ENCODE peak calls at places on chromosomes 13 and 19, in four cellular contexts. D is K562, Y is GM12878, H is HepG2. O is an unnamed sample.

GRCh38 chr13:95185851-95186250 is 115.4 kb downstream of the ABCC4 start:
- DNase-seq in H (no peak), Y (no peak), D (no peak), O (no peak)

GRCh38 chr19:13906525-13906904 is 514 bp downstream of the CC2D1A start:
- DNase-seq in H (peak), D (peak), Y (no peak), O (no peak)

GRCh38 chr13:106701810-106702341 is 133.9 kb upstream of the ARGLU1 start:
- DNase-seq in D (no peak), Y (no peak), H (no peak), O (peak)

GRCh38 chr19:4686700-4687099 is 16.6 kb upstream of the MYDGF start:
- DNase-seq in Y (no peak), H (no peak), D (no peak), O (no peak)

GRCh38 chr13:111909971-111910671 is 156.8 kb upstream of the SOX1 start:
- DNase-seq in H (no peak), Y (no peak), D (no peak), O (no peak)

GRCh38 chr13:100610399-100611347 is 22.1 kb upstream of the GGACT start:
- DNase-seq in H (no peak), D (no peak), Y (peak), O (no peak)

GRCh38 chr13:102788683-102789082 is 10.1 kb downstream of the POGLUT2 start:
- DNase-seq in H (no peak), D (no peak), Y (no peak), O (no peak)

GRCh38 chr13:108020027-108020426 is 195.3 kb downstream of the LIG4 start:
- DNase-seq in H (no peak), Y (no peak), D (no peak), O (no peak)

GRCh38 chr13:113407531-113408393 is 43.8 kb upstream of the GRTP1 start:
- DNase-seq in D (no peak), Y (no peak), H (no peak), O (no peak)

GRCh38 chr13:53285896-53286430 is 257.4 kb downstream of the OLFM4 start:
- DNase-seq in Y (no peak), D (no peak), H (no peak), O (no peak)

GRCh38 chr19:44745386-44745831 is 3.1 kb upstream of the BCL3 start:
- DNase-seq in H (no peak), D (peak), Y (no peak), O (no peak)

GRCh38 chr19:17530586-17530985 is 19.1 kb downstream of the PGLS start:
- DNase-seq in H (peak), Y (no peak), D (no peak), O (no peak)

GRCh38 chr13:112790735-112791641 is 101.2 kb downstream of the ATP11A start:
- DNase-seq in D (no peak), H (no peak), Y (no peak), O (no peak)

GRCh38 chr19:12202250-12202649 is 39.4 kb downstream of the ZNF136 start:
- DNase-seq in H (peak), Y (no peak), D (peak), O (no peak)
- TF ChIP-seq POLR2AphosphoS5 in H (no peak), Y (no peak), D (no peak), O (no peak)

GRCh38 chr19:16385296-16385695 is 60.7 kb downstream of the KLF2 start:
- DNase-seq in Y (no peak), H (no peak), D (no peak), O (no peak)
- TF ChIP-seq MYC in Y (no peak), H (no peak), D (no peak), O (no peak)

DNA sequence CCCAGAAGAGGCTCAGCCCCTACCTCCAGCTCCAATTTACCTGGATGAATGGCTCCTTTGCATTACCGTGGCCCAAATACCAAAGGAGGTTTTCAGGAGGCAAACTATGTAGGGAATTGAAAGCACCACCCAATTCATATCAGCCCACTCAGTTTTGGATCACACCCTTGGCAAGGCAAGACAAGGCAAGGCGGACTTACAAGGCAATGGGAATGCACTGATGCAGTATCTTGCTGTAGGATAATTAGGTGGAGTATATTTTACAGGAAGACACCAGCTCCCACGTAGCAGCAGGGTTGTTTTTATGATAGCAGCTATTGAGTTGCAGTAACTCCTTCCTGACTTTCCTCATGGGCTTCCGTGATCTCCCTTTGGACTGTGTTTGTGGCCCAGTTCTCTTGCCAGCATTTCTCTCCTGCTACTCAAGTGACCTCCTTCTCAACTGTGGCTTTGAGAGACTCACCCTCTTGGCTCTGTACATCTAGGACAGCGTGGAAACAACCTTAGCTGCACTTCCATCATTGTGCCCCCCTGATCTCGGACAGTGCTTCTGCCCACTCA is 935.9 kb downstream of the EFNB2 start:
- DNase-seq in D (no peak), H (no peak), Y (no peak), O (no peak)
- H3K4me3 ChIP-seq in D (no peak), H (no peak), Y (no peak), O (no peak)

GRCh38 chr19:11295665-11296245 is at the start of gene TSPAN16:
- DNase-seq in D (no peak), Y (no peak), H (no peak), O (no peak)

GRCh38 chr19:11296264-11296663 is 304 bp downstream of the TSPAN16 start:
- DNase-seq in D (no peak), Y (no peak), H (no peak), O (no peak)

GRCh38 chr19:11304936-11305335 is 9.0 kb downstream of the TSPAN16 start:
- DNase-seq in H (no peak), Y (no peak), D (no peak), O (no peak)

GRCh38 chr19:11299946-11300810 is 4.2 kb downstream of the TSPAN16 start:
- DNase-seq in D (no peak), Y (no peak), H (no peak), O (no peak)

DNA sequence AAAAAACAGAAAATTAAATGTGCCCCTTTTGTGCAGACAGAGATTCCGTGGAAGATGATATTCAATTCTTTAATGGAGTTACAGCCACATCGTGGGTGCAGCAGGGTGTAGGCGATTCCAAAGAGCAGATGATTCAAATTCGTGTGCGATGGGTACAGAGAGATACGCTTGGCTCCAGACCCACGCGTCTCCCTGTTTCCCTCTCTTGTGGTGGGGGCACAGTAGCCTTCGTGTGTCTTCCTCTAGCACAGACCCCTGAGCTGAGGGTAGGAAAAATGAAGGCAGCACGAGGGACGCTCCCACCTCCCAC is 4.8 kb downstream of the TSPAN16 start:
- DNase-seq in H (no peak), Y (no peak), D (no peak), O (no peak)
- TF ChIP-seq POLR2AphosphoS5 in H (no peak), Y (no peak), D (no peak), O (no peak)

DNA sequence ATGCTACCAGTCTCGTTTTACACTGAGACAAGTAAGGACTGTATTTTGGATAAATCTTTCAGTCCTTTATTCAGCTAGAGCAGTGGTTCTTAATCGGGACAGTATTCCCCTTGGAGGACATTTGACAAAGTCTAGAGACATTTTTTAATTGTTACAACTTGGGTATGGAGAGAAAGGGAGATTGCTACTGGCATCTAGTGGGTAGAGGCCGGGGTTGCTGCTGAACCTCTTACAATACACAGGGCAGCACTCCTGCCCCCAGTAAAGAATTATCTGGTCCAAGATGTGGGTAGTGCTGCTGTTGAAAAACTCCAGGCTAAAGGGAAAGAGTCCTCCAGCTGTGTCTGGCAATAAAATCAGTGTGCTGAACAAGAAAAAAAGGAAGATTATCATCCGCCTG is 334.8 kb downstream of the SLC7A1 start:
- DNase-seq in Y (no peak), H (no peak), D (no peak), O (no peak)
- TF ChIP-seq MYC in Y (no peak), H (no peak), D (no peak), O (no peak)

GRCh38 chr19:40088299-40089047 is 2.3 kb downstream of the ZNF780A start:
- DNase-seq in H (no peak), D (no peak), Y (no peak), O (no peak)
- H3K4me3 ChIP-seq in H (peak), D (no peak), Y (no peak), O (no peak)

GRCh38 chr13:43686557-43686956 is 100.2 kb downstream of the ENOX1 start:
- DNase-seq in H (peak), Y (no peak), D (peak), O (no peak)
- TF ChIP-seq POLR2AphosphoS5 in H (no peak), Y (no peak), D (no peak), O (no peak)

GRCh38 chr19:1474765-1475351 is 4.2 kb downstream of the C19orf25 start:
- DNase-seq in Y (no peak), H (no peak), D (no peak), O (no peak)

GRCh38 chr19:1475751-1476437 is 3.1 kb downstream of the C19orf25 start:
- DNase-seq in D (no peak), Y (no peak), H (no peak), O (no peak)

GRCh38 chr19:1473424-1473851 is 5.6 kb downstream of the C19orf25 start:
- DNase-seq in Y (no peak), H (no peak), D (no peak), O (no peak)

GRCh38 chr19:1473056-1473400 is 6.0 kb downstream of the C19orf25 start:
- DNase-seq in Y (no peak), D (no peak), H (no peak), O (no peak)

DNA sequence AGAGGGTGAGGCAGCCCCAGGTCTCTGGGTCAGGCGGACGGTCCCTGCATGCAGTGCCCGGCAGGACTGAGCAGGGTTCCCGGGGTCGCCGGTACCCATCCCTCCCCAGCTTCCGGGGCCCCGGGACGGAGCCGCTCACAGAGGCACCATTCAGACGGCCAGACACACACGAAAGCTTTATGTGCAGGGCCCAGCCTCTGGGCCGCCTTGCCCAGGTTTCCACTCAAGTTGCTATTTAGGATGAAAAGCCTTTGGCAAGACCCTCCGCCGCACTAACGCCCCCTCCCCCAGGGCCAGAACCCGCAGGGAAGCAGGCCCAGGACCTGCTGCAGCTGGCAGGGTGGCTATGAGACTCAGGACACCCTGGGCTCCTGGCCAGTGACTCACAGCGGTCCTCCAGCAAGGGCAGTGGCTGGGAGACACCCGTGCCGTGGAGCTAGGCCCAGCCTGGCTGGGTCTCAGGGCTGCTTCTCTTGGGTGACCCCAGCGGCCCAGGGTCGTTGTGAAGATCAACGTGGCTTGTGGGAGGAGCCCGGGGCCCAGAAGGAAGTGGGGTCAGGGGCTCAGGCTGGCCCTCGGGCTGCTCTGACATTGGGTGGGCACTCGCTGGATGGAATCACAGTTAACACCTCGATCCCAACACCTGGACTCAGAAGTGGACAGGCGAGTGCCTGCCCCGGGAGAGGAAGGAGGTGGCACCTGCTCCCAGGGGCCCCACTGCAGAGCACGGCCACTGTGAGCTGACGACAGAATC is 4.8 kb downstream of the C19orf25 start:
- DNase-seq in D (no peak), Y (no peak), H (no peak), O (no peak)
- TF ChIP-seq MYC in D (no peak), Y (no peak), H (no peak), O (no peak)

DNA sequence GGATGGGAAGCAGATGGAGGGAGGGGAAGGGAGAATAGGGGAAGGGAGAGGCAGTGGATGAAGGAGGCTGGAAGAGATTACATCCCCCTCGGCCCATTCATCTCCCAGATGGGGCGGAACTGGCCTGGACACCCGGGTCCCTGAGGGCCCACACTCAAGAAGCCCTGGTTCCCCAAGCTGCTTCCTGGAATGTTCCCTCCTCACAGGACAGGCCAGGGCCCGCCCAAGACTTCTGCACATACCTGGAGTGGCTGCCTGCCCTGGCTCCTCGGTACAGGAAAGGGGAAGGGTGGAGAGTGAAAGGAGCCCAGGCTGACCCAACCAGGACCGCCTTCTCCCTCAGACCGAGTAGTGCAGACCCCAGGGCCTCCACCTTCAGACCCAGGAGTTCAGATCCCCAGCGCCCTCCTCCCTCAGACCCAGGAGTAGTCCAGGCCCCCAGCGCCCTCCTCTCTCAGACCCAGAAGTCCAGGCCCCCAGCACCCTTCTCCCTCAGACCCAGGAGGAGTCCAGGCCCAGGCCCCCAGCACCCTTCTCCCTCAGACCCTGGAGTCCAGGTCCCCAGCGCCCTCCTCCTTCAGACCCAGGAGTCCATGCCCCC is 489 bp downstream of the NTF4 start:
- DNase-seq in H (no peak), Y (no peak), D (no peak), O (no peak)
- H3K4me3 ChIP-seq in H (no peak), Y (no peak), D (no peak), O (no peak)